ENCODE peak calls at places on chromosomes 6 and 20, in four cellular contexts. Y, X, O and K are unnamed samples.

GRCh38 chr6:109738667-109739066 is 47.6 kb downstream of the FIG4 start:
- DNase-seq in X (no peak), Y (no peak), O (no peak), K (no peak)

GRCh38 chr6:47631248-47632196 is 66.9 kb upstream of the ADGRF4 start:
- DNase-seq in X (no peak), Y (peak; percentile 70), O (no peak), K (no peak)

GRCh38 chr20:22586645-22587310 is 2.4 kb upstream of the FOXA2 start:
- DNase-seq in Y (no peak), X (no peak), O (peak; percentile 40), K (no peak)

GRCh38 chr6:83868639-83869038 is 9.2 kb downstream of the CYB5R4 start:
- DNase-seq in O (no peak), X (no peak), Y (peak; percentile 80), K (no peak)

GRCh38 chr6:36350082-36350481 is 13.4 kb upstream of the BNIP5 start:
- DNase-seq in Y (peak; percentile 32), X (no peak), O (no peak), K (no peak)

GRCh38 chr6:7566031-7566556 is 23.9 kb upstream of the SNRNP48 start:
- DNase-seq in X (no peak), O (no peak), Y (no peak), K (no peak)

GRCh38 chr20:25136643-25137559 is 55.0 kb upstream of the VSX1 start:
- DNase-seq in Y (peak; percentile 99), O (no peak), X (no peak), K (no peak)

GRCh38 chr6:142942805-142943227 is 2.2 kb downstream of the HIVEP2 start:
- DNase-seq in X (no peak), Y (peak; percentile 60), O (no peak), K (no peak)

GRCh38 chr20:56735087-56735642 is 106.1 kb downstream of the TFAP2C start:
- DNase-seq in Y (no peak), O (no peak), X (no peak), K (no peak)

GRCh38 chr6:166939894-166940293 is 16.5 kb downstream of the RNASET2 start:
- DNase-seq in Y (no peak), X (no peak), O (no peak), K (no peak)